ENCODE peak calls at places on chromosomes 2 and 18, in seven cellular contexts. A, O, Q, N, D, S and W are unnamed samples.

GRCh38 chr2:51706220-51706619 is 674.3 kb upstream of the NRXN1 start:
- DNase-seq in N (no peak), S (no peak), O (no peak), Q (no peak), A (no peak), D (peak; percentile 45), W (no peak)

GRCh38 chr18:10008006-10008647 is 94.3 kb downstream of the VAPA start:
- DNase-seq in S (no peak), D (no peak), Q (no peak), A (no peak), O (no peak), N (no peak), W (no peak)

GRCh38 chr2:177585234-177585863 is 192.8 kb downstream of the AGPS start:
- DNase-seq in D (no peak), Q (no peak), S (no peak), N (no peak), A (no peak), O (peak; percentile 33), W (no peak)

GRCh38 chr18:69529151-69529550 is 128.5 kb downstream of the DOK6 start:
- DNase-seq in O (no peak), D (no peak), N (no peak), A (no peak), S (no peak), Q (no peak), W (no peak)

GRCh38 chr18:59681521-59682004 is 15.7 kb downstream of the CCBE1 start:
- DNase-seq in Q (no peak), D (peak; percentile 61), N (no peak), A (no peak), O (no peak), S (no peak), W (no peak)

GRCh38 chr2:28751956-28752607 is 452 bp downstream of the PPP1CB start:
- DNase-seq in S (no peak), Q (no peak), D (no peak), O (no peak), A (no peak), N (no peak), W (no peak)

GRCh38 chr2:29723255-29724001 is 198.0 kb downstream of the ALK start:
- DNase-seq in Q (no peak), N (no peak), S (peak; percentile 89), A (no peak), D (no peak), O (no peak), W (no peak)

GRCh38 chr2:106944220-106944619 is 58.3 kb upstream of the ST6GAL2 start:
- DNase-seq in O (no peak), A (no peak), S (peak; percentile 45), Q (peak; percentile 18), D (no peak), N (peak; percentile 63), W (no peak)

GRCh38 chr2:8682719-8683667 is 1.1 kb downstream of the ID2 start:
- DNase-seq in A (peak; percentile 24), S (peak; percentile 52), Q (no peak), N (peak; percentile 63), D (no peak), O (peak; percentile 27), W (peak; percentile 43)

GRCh38 chr2:157443795-157444642 is at the start of gene CYTIP:
- DNase-seq in O (peak; percentile 30), D (no peak), A (no peak), Q (no peak), N (no peak), S (no peak), W (no peak)

GRCh38 chr2:167134381-167135072 is 246.2 kb downstream of the XIRP2 start:
- DNase-seq in A (peak; percentile 11), D (peak; percentile 49), Q (no peak), N (peak; percentile 79), S (peak; percentile 92), O (no peak), W (no peak)

GRCh38 chr18:48695671-48696070 is 156.8 kb downstream of the CTIF start:
- DNase-seq in A (no peak), D (no peak), Q (no peak), O (no peak), N (no peak), S (no peak), W (no peak)

GRCh38 chr2:24540011-24540477 is 49.0 kb downstream of the NCOA1 start:
- DNase-seq in S (peak; percentile 14), Q (no peak), D (no peak), A (no peak), O (no peak), N (no peak), W (no peak)

GRCh38 chr2:143525536-143525935 is 396.3 kb downstream of the ARHGAP15 start:
- DNase-seq in S (no peak), D (no peak), N (no peak), A (no peak), Q (no peak), O (no peak), W (no peak)

GRCh38 chr2:73111300-73112025 is 1.3 kb downstream of the RAB11FIP5 start:
- DNase-seq in S (peak; percentile 58), Q (no peak), A (no peak), O (no peak), D (no peak), N (peak; percentile 42), W (no peak)

GRCh38 chr2:128376241-128377041 is 57.8 kb upstream of the HS6ST1 start:
- DNase-seq in Q (no peak), O (no peak), A (no peak), N (no peak), S (no peak), D (no peak), W (no peak)

GRCh38 chr2:85396531-85397470 is 13.4 kb downstream of the CAPG start:
- DNase-seq in Q (no peak), S (peak; percentile 70), D (no peak), N (no peak), O (no peak), A (no peak), W (no peak)

GRCh38 chr18:52570975-52571374 is 231.0 kb downstream of the DCC start:
- DNase-seq in O (no peak), A (no peak), D (no peak), S (peak; percentile 45), Q (peak; percentile 10), N (no peak), W (no peak)

GRCh38 chr2:7929276-7929675 is 752.6 kb upstream of the ID2 start:
- DNase-seq in D (no peak), N (no peak), S (no peak), Q (no peak), A (no peak), O (no peak), W (no peak)

GRCh38 chr18:29078272-29078671 is 901.3 kb upstream of the CDH2 start:
- DNase-seq in Q (no peak), D (peak; percentile 12), A (no peak), O (peak; percentile 8), S (no peak), N (no peak), W (no peak)

GRCh38 chr2:231260442-231260841 is 62.0 kb downstream of the ARMC9 start:
- DNase-seq in S (peak; percentile 16), O (no peak), N (no peak), A (no peak), D (no peak), Q (no peak), W (no peak)

GRCh38 chr2:179265082-179265575 is 497 bp upstream of the SESTD1 start:
- DNase-seq in D (no peak), N (peak; percentile 57), O (no peak), Q (peak; percentile 48), A (no peak), S (peak; percentile 22), W (no peak)

GRCh38 chr2:9247786-9248185 is 41.2 kb downstream of the ASAP2 start:
- DNase-seq in Q (no peak), O (peak; percentile 67), N (no peak), D (no peak), A (no peak), S (no peak), W (no peak)

GRCh38 chr2:5719629-5720334 is 27.6 kb downstream of the SOX11 start:
- DNase-seq in A (no peak), D (no peak), O (no peak), Q (no peak), N (no peak), S (no peak), W (no peak)

GRCh38 chr2:141820893-141821292 is 309.9 kb downstream of the LRP1B start:
- DNase-seq in N (no peak), D (no peak), Q (no peak), A (no peak), S (no peak), O (no peak), W (no peak)

GRCh38 chr2:66430906-66431619 is 3.9 kb upstream of the MEIS1 start:
- DNase-seq in D (no peak), A (no peak), N (no peak), O (no peak), Q (no peak), S (no peak), W (no peak)

GRCh38 chr2:161900241-161900640 is 173.8 kb downstream of the DPP4 start:
- DNase-seq in Q (no peak), N (no peak), A (no peak), O (no peak), S (no peak), D (no peak), W (no peak)

GRCh38 chr2:25981596-25982272 is 563 bp downstream of the KIF3C start:
- DNase-seq in S (no peak), N (no peak), A (no peak), D (no peak), O (no peak), Q (no peak), W (no peak)

GRCh38 chr18:51342815-51343214 is 145.3 kb upstream of the MEX3C start:
- DNase-seq in Q (no peak), A (no peak), O (no peak), N (no peak), D (no peak), S (peak; percentile 65), W (no peak)